ENCODE peak calls at places on chromosomes 4 and X, in six cellular contexts. X is LoVo; A is activated CD4-positive, alpha-beta T cell treated with anti-CD3 and anti-CD28 coated beads, Interleukin-2, amount 10 ng/mL, durations not matched to agents 7 days and 5 days; C is activated naive CD8-positive, alpha-beta T cell treated with anti-CD3 and anti-CD28 coated beads for 36 hours; R is psoas muscle; M is amniotic stem cell. K is an unnamed sample.

GRCh38 chr4:139171878-139172691 is 4.9 kb downstream of the ELF2 start:
- DNase-seq in A (no peak), M (peak), X (no peak), R (no peak), C (no peak), K (no peak)

GRCh38 chrX:154730271-154730883 is 20.5 kb downstream of the GAB3 start:
- DNase-seq in C (no peak), R (peak), M (no peak), X (no peak), A (no peak), K (no peak)

GRCh38 chr4:89248879-89249281 is 58.7 kb downstream of the GPRIN3 start:
- DNase-seq in M (no peak), C (no peak), X (peak), R (no peak), A (no peak), K (no peak)

GRCh38 chr4:188657365-188657764 is 518.1 kb downstream of the TRIML1 start:
- DNase-seq in R (no peak), A (no peak), C (no peak), X (no peak), M (no peak), K (no peak)

GRCh38 chrX:39850630-39851152 is 247.1 kb downstream of the BCOR start:
- DNase-seq in X (no peak), A (peak), C (peak), R (no peak), M (no peak), K (peak)

GRCh38 chr4:82517043-82517442 is 44.7 kb downstream of the TMEM150C start:
- DNase-seq in X (no peak), R (no peak), A (no peak), C (no peak), M (no peak), K (no peak)

GRCh38 chrX:123835661-123836371 is 24.0 kb upstream of the XIAP start:
- DNase-seq in M (peak), A (no peak), C (peak), X (peak), R (no peak), K (no peak)

GRCh38 chrX:139559383-139560042 is 29.0 kb downstream of the F9 start:
- DNase-seq in C (peak), X (peak), A (peak), M (no peak), R (no peak), K (peak)

GRCh38 chrX:51569561-51569960 is 49.2 kb downstream of the CENPVL3 start:
- DNase-seq in M (no peak), X (no peak), C (no peak), A (no peak), R (no peak), K (no peak)

GRCh38 chr4:128123036-128123435 is 61.9 kb downstream of the LARP1B start:
- DNase-seq in X (no peak), R (no peak), C (no peak), A (no peak), M (no peak), K (no peak)

GRCh38 chrX:154986826-154987575 is 35.5 kb downstream of the F8 start:
- DNase-seq in X (no peak), A (no peak), C (no peak), R (no peak), M (no peak), K (no peak)

GRCh38 chr4:127479031-127479622 is 153.6 kb upstream of the INTU start:
- DNase-seq in C (no peak), M (peak), X (peak), A (no peak), R (no peak), K (peak)

GRCh38 chr4:174423257-174423944 is 98.9 kb downstream of the HPGD start:
- DNase-seq in X (peak), A (no peak), M (no peak), C (peak), R (no peak), K (peak)

GRCh38 chr4:114108869-114109268 is 129.4 kb upstream of the ARSJ start:
- DNase-seq in A (no peak), R (no peak), M (no peak), X (no peak), C (no peak), K (no peak)

GRCh38 chrX:43386872-43387271 is 269.2 kb upstream of the MAOA start:
- DNase-seq in C (no peak), X (no peak), A (no peak), M (no peak), R (no peak), K (no peak)

GRCh38 chr4:7068883-7069282 is 1.0 kb upstream of the GRPEL1 start:
- DNase-seq in M (no peak), R (no peak), X (no peak), C (peak), A (no peak), K (no peak)

GRCh38 chrX:117641913-117642656 is 474.5 kb downstream of the KLHL13 start:
- DNase-seq in R (no peak), A (no peak), X (no peak), M (no peak), C (no peak), K (no peak)

GRCh38 chr4:41349021-41349420 is 92.3 kb downstream of the UCHL1 start:
- DNase-seq in M (no peak), R (no peak), A (no peak), X (no peak), C (no peak), K (no peak)

GRCh38 chrX:71618303-71618721 is at the start of gene CXCR3:
- DNase-seq in A (peak), M (no peak), X (no peak), R (no peak), C (peak), K (peak)

GRCh38 chrX:42714981-42715688 is 62.8 kb downstream of the PPP1R2C start:
- DNase-seq in M (peak), A (peak), X (peak), R (no peak), C (peak), K (peak)

K was measured in RPMI8226.